ENCODE peak calls at places on chromosomes 3 and 15, in nine cellular contexts. G, M, I, W, A, B, U, N and X are unnamed samples.

GRCh38 chr3:170040283-170040907 is 2.6 kb downstream of the GPR160 start:
- DNase-seq in G (no peak), M (no peak), I (no peak), W (no peak), A (no peak), B (no peak), U (no peak), N (no peak), X (no peak)

GRCh38 chr3:170717410-170718402 is 131.8 kb upstream of the SLC7A14 start:
- DNase-seq in G (no peak), M (no peak), I (no peak), W (no peak), A (peak), B (no peak), U (no peak), N (peak), X (no peak)

GRCh38 chr15:76179023-76179422 is 119.2 kb downstream of the TMEM266 start:
- DNase-seq in G (no peak), M (no peak), I (no peak), W (no peak), A (no peak), B (no peak), U (no peak), N (no peak), X (no peak)

GRCh38 chr3:79477242-79477641 is 290.6 kb downstream of the ROBO1 start:
- DNase-seq in G (no peak), M (no peak), I (no peak), W (no peak), A (no peak), B (no peak), U (no peak), N (no peak), X (no peak)

GRCh38 chr3:127762077-127762786 is 60.1 kb downstream of the MGLL start:
- DNase-seq in G (peak), M (peak), I (no peak), W (no peak), A (no peak), B (peak), U (no peak), N (no peak), X (peak)

GRCh38 chr3:194964809-194965208 is 279.1 kb downstream of the FAM43A start:
- DNase-seq in G (no peak), M (no peak), I (no peak), W (no peak), A (no peak), B (no peak), U (no peak), N (no peak), X (no peak)

GRCh38 chr3:42666577-42666998 is 13.1 kb downstream of the ZBTB47 start:
- DNase-seq in G (no peak), M (no peak), I (no peak), W (no peak), A (no peak), B (peak), U (no peak), N (no peak), X (no peak)

GRCh38 chr3:178203152-178203551 is 333.1 kb upstream of the KCNMB2 start:
- DNase-seq in G (peak), M (peak), I (no peak), W (no peak), A (peak), B (no peak), U (no peak), N (peak), X (no peak)

GRCh38 chr3:42300013-42300412 is 34.0 kb upstream of the CCK start:
- DNase-seq in G (peak), M (peak), I (peak), W (no peak), A (peak), B (peak), U (no peak), N (peak), X (no peak)

GRCh38 chr3:129226374-129226773 is 23.0 kb upstream of the COPG1 start:
- DNase-seq in G (no peak), M (peak), I (no peak), W (no peak), A (peak), B (no peak), U (peak), N (peak), X (no peak)

GRCh38 chr15:57297163-57297593 is 79.1 kb upstream of the CGNL1 start:
- DNase-seq in G (no peak), M (no peak), I (no peak), W (no peak), A (no peak), B (no peak), U (no peak), N (no peak), X (no peak)

GRCh38 chr15:67740376-67740775 is 84.9 kb upstream of the SKOR1 start:
- DNase-seq in G (peak), M (no peak), I (no peak), W (no peak), A (no peak), B (no peak), U (no peak), N (no peak), X (no peak)

GRCh38 chr3:112333002-112333385 is at the start of gene CD200:
- DNase-seq in G (no peak), M (peak), I (no peak), W (no peak), A (peak), B (peak), U (peak), N (peak), X (peak)

GRCh38 chr3:29317659-29318173 is 36.8 kb downstream of the RBMS3 start:
- DNase-seq in G (no peak), M (no peak), I (no peak), W (no peak), A (no peak), B (no peak), U (no peak), N (no peak), X (no peak)

GRCh38 chr15:74343127-74343796 is 24.2 kb downstream of the CYP11A1 start:
- DNase-seq in G (no peak), M (no peak), I (no peak), W (no peak), A (no peak), B (no peak), U (no peak), N (no peak), X (no peak)

GRCh38 chr3:97821413-97821809 is 400 bp upstream of the CRYBG3 start:
- DNase-seq in G (no peak), M (peak), I (no peak), W (peak), A (peak), B (peak), U (no peak), N (no peak), X (no peak)
- TF ChIP-seq CTCF in G (no peak), M (no peak), I (no peak), W (no peak), A (no peak), B (no peak), U (no peak), N (no peak), X (no peak)

GRCh38 chr3:104273046-104273649 is 1093.6 kb upstream of the ALCAM start:
- DNase-seq in G (peak), M (no peak), I (no peak), W (no peak), A (peak), B (no peak), U (no peak), N (peak), X (peak)
- TF ChIP-seq CTCF in G (peak), M (peak), I (no peak), W (peak), A (peak), B (peak), U (peak), N (peak), X (peak)

DNA sequence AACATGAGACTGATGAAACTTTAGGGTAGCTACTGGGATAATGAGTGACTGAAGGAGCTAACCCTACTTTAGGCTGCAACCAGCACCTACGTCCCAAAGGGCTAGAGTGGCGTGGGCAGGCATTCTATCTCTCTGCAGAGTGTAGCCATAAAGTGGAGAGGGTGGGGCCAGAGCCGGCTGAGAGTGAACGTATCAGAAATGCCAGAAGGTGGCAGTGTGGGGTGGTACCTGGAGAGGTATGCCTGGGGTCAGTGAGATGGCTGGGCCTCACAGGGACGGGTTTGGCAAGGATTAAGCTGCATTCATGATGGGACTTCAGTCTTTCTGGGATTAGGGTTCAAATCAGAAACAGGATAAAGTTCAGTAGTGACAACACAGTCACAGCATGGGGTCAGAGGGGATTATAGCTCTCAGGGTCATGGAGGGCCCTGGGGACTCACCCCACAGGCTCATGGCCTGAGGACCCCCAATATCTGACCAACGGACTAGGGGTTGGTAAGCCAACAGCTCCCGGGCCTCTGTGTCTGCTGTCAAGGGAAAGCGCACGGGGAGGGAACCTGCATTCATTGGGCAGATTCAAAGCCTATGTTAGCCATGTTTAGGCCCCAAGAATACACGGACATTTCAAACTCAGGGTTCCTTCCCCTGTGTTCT is 86.5 kb upstream of the FOXB1 start:
- DNase-seq in G (peak), M (peak), I (peak), W (no peak), A (peak), B (peak), U (no peak), N (peak), X (peak)
- TF ChIP-seq CTCF in G (peak), M (peak), I (peak), W (peak), A (peak), B (peak), U (peak), N (peak), X (peak)

GRCh38 chr3:52231502-52232278 is 6.2 kb upstream of the TLR9 start:
- DNase-seq in G (peak), M (no peak), I (peak), W (no peak), A (peak), B (peak), U (peak), N (peak), X (peak)

GRCh38 chr3:52230889-52231499 is 5.5 kb upstream of the TLR9 start:
- DNase-seq in G (no peak), M (no peak), I (no peak), W (no peak), A (no peak), B (no peak), U (no peak), N (no peak), X (no peak)

GRCh38 chr3:52233968-52234367 is 5.0 kb downstream of the TWF2 start:
- DNase-seq in G (no peak), M (no peak), I (no peak), W (no peak), A (no peak), B (no peak), U (no peak), N (no peak), X (no peak)

GRCh38 chr3:52233108-52233591 is 5.8 kb downstream of the TWF2 start:
- DNase-seq in G (no peak), M (no peak), I (no peak), W (no peak), A (no peak), B (no peak), U (no peak), N (no peak), X (no peak)

GRCh38 chr3:52232279-52233107 is 6.5 kb downstream of the TWF2 start:
- DNase-seq in G (peak), M (no peak), I (peak), W (no peak), A (no peak), B (no peak), U (no peak), N (no peak), X (no peak)
- TF ChIP-seq CTCF in G (peak), M (no peak), I (peak), W (peak), A (no peak), B (no peak), U (no peak), N (no peak), X (peak)

GRCh38 chr3:184174646-184175492 is at the start of gene AP2M1:
- DNase-seq in G (peak), M (peak), I (peak), W (peak), A (peak), B (peak), U (peak), N (peak), X (peak)
- TF ChIP-seq CTCF in G (no peak), M (peak), I (no peak), W (peak), A (no peak), B (peak), U (no peak), N (no peak), X (peak)

DNA sequence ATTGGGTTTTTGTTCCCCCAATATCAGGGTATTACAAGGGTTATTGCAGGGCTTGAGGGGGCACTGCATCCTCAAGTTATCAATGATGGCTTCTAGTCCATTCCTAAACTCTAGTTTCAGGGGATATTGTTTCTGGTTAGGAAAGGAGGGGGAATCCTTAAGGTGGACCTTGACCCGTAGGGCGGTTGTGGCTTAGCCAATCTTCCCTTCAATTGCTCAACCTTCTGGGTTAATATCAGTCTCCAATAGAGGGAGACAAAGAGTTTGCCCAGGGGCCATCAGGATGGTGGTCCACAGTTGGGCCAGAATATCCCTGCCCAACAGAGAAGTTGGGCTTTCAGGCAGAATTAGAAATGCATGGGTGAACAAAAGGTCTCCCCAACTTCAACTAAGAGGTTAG is 214.9 kb downstream of the BCHE start:
- DNase-seq in G (no peak), M (no peak), I (no peak), W (no peak), A (no peak), B (no peak), U (no peak), N (no peak), X (no peak)
- TF ChIP-seq CTCF in G (peak), M (peak), I (no peak), W (peak), A (no peak), B (no peak), U (no peak), N (no peak), X (no peak)

DNA sequence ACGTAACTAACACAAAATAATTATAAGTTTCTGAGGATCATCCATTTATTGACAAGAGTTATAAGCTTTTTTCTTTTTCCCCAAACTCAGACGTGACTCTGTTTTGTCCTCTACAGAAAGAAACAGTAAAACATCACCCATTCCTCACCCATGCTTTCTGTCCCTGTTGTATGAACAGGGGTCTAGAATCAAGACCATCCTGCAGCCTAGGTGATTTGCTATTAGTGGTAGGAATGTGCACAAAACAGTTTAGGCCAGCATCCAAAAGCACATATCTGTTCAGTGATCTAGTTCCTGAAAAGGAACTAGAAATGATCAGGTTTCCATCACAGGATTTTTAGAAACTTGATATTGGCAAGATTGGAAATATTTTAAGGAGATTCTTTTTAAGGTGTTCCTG is 527.6 kb downstream of the SOX2 start:
- DNase-seq in G (no peak), M (no peak), I (no peak), W (no peak), A (no peak), B (no peak), U (no peak), N (no peak), X (no peak)
- TF ChIP-seq CTCF in G (no peak), M (no peak), I (no peak), W (peak), A (no peak), B (no peak), U (no peak), N (no peak), X (no peak)

GRCh38 chr3:40588406-40588805 is 63.6 kb downstream of the ZNF621 start:
- DNase-seq in G (no peak), M (no peak), I (no peak), W (no peak), A (no peak), B (no peak), U (no peak), N (no peak), X (no peak)
- TF ChIP-seq CTCF in G (no peak), M (no peak), I (no peak), W (peak), A (no peak), B (peak), U (no peak), N (no peak), X (peak)